ENCODE peak calls at places on chromosomes 16 and 17, in four cellular contexts. A is thoracic aorta, C is neuronal stem cell, I is NCI-H446. U is an unnamed sample.
A peak's percentile ranks its signal among the peaks of the same experiment; 100 is the strongest.

GRCh38 chr16:70767377-70768204 is 33.4 kb downstream of the VAC14 start:
- DNase-seq in C (no peak), A (no peak), I (no peak), U (no peak)

GRCh38 chr17:72719206-72719581 is 373.3 kb downstream of the SLC39A11 start:
- DNase-seq in I (no peak), A (no peak), C (no peak), U (no peak)

GRCh38 chr16:51267676-51268075 is 116.6 kb upstream of the SALL1 start:
- DNase-seq in I (no peak), A (no peak), C (no peak), U (no peak)

GRCh38 chr16:80824623-80825364 is 20.4 kb upstream of the CDYL2 start:
- DNase-seq in A (no peak), C (peak; percentile 59), I (peak; percentile 29), U (peak; percentile 29)

GRCh38 chr17:57305918-57306317 is 49.6 kb downstream of the MSI2 start:
- DNase-seq in I (no peak), A (no peak), C (no peak), U (no peak)

GRCh38 chr17:72011561-72011960 is 109.3 kb upstream of the SOX9 start:
- DNase-seq in A (no peak), C (no peak), I (no peak), U (no peak)

GRCh38 chr16:69405757-69406156 is 18.7 kb upstream of the CYB5B start:
- DNase-seq in A (no peak), C (no peak), I (no peak), U (no peak)

GRCh38 chr16:14434860-14435259 is 195.2 kb downstream of the PARN start:
- DNase-seq in C (no peak), I (no peak), A (no peak), U (no peak)

GRCh38 chr17:76307299-76307965 is 644 bp downstream of the QRICH2 start:
- DNase-seq in I (no peak), C (no peak), A (no peak), U (no peak)

GRCh38 chr16:31242197-31242596 is 17.6 kb upstream of the ITGAM start:
- DNase-seq in C (no peak), I (peak; percentile 6), A (no peak), U (no peak)

GRCh38 chr16:60304725-60305124 is 1570.6 kb upstream of the GOT2 start:
- DNase-seq in A (no peak), I (no peak), C (no peak), U (no peak)

U was measured in tibial nerve.